ENCODE peak calls at places on chromosomes 12 and 14, in eight cellular contexts. Y is tibial artery; T is mesendoderm; J is suprapubic skin; K is neural progenitor cell; I is HCT116; L is heart right ventricle; B is CD8-positive, alpha-beta T cell. C is an unnamed sample.

GRCh38 chr12:17372508-17372907 is 717.5 kb downstream of the RERGL start:
- DNase-seq in Y (no peak), T (no peak), J (no peak), K (no peak), I (no peak), L (no peak), B (no peak), C (no peak)

GRCh38 chr12:102958073-102958829 is 777 bp downstream of the ASCL1 start:
- DNase-seq in Y (no peak), T (peak; percentile 90), J (no peak), K (peak; percentile 94), I (no peak), L (no peak), B (no peak), C (no peak)

GRCh38 chr12:102232446-102232845 is 34.8 kb upstream of the PMCH start:
- DNase-seq in Y (no peak), T (no peak), J (no peak), K (no peak), I (no peak), L (no peak), B (no peak), C (no peak)

GRCh38 chr12:2783936-2784600 is 10.7 kb upstream of the FKBP4 start:
- DNase-seq in Y (no peak), T (peak; percentile 64), J (peak; percentile 25), K (peak; percentile 80), I (peak; percentile 23), L (peak; percentile 74), B (peak; percentile 29), C (no peak)

GRCh38 chr14:99026471-99026870 is 245.5 kb downstream of the BCL11B start:
- DNase-seq in Y (peak; percentile 13), T (peak; percentile 60), J (no peak), K (no peak), I (peak; percentile 94), L (no peak), B (no peak), C (no peak)

GRCh38 chr12:16605666-16606116 is 271 bp downstream of the LMO3 start:
- DNase-seq in Y (no peak), T (peak; percentile 14), J (peak; percentile 57), K (peak; percentile 46), I (no peak), L (no peak), B (no peak), C (no peak)

GRCh38 chr12:66194122-66194521 is 5.1 kb downstream of the IRAK3 start:
- DNase-seq in Y (no peak), T (no peak), J (no peak), K (no peak), I (no peak), L (no peak), B (no peak), C (no peak)

GRCh38 chr12:12696562-12697383 is 790 bp upstream of the GPR19 start:
- DNase-seq in Y (peak; percentile 94), T (peak; percentile 88), J (peak; percentile 95), K (peak; percentile 96), I (peak; percentile 55), L (peak; percentile 91), B (peak; percentile 91), C (peak; percentile 55)

GRCh38 chr12:109387425-109388166 is 39.9 kb downstream of the MYO1H start:
- DNase-seq in Y (no peak), T (peak; percentile 56), J (peak; percentile 66), K (peak; percentile 57), I (peak; percentile 44), L (no peak), B (no peak), C (no peak)

GRCh38 chr12:4154672-4155225 is 118.8 kb upstream of the CCND2 start:
- DNase-seq in Y (no peak), T (no peak), J (no peak), K (no peak), I (no peak), L (no peak), B (no peak), C (no peak)
- H3K4me1 ChIP-seq in Y (no peaks in the 10 kb centered on the region), T (peaks cover 5% of the 10 kb centered on the region), J (no peaks in the 10 kb centered on the region), K (no peaks in the 10 kb centered on the region), I (no peaks in the 10 kb centered on the region), L (no peaks in the 10 kb centered on the region), B (peaks cover 31% of the 10 kb centered on the region), C (no peaks in the 10 kb centered on the region)

GRCh38 chr14:69398053-69398817 is at the start of the genes ERH and SLC39A9:
- DNase-seq in Y (peak; percentile 97), T (peak; percentile 99), J (peak; percentile 98), K (peak; percentile 97), I (peak; percentile 95), L (peak; percentile 95), B (peak; percentile 88), C (peak; percentile 87)

GRCh38 chr14:69398818-69399210 is 322 bp downstream of the SLC39A9 start:
- DNase-seq in Y (no peak), T (no peak), J (no peak), K (no peak), I (no peak), L (no peak), B (no peak), C (no peak)

GRCh38 chr14:69395929-69396328 is 2.2 kb downstream of the ERH start:
- DNase-seq in Y (no peak), T (no peak), J (no peak), K (no peak), I (no peak), L (no peak), B (no peak), C (no peak)

GRCh38 chr14:69399750-69400149 is 1.3 kb downstream of the SLC39A9 start:
- DNase-seq in Y (no peak), T (no peak), J (no peak), K (no peak), I (no peak), L (no peak), B (no peak), C (no peak)

DNA sequence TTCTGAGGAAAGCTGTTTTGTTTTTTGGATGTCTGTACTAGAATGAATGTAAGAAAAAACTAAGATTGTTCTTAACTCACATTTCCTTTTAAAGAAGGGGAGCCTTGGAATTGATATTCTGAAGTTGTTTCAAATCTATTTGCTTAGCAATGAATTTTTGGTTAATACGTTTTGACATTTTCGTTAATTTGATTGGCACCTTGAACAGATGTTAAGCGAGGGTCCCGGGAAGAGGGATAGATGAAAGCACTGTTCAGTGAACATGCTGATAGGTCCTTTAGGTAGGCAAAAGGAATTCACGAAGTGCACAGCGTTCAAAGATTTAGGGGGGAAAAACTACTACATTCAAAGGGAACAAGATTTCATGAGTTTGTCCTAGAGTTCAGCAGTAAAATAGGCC is 1.7 kb downstream of the SLC39A9 start:
- DNase-seq in Y (no peak), T (no peak), J (no peak), K (no peak), I (no peak), L (no peak), B (no peak), C (no peak)
- H3K4me3 ChIP-seq in Y (peak overlapping the region; percentile 94), T (no peak overlapping the region), J (peak overlapping the region; percentile 84), K (peak overlapping the region; percentile 93), I (no peak overlapping the region), L (peak overlapping the region; percentile 76), B (peak overlapping the region; percentile 2), C (peak overlapping the region; percentile 89)

GRCh38 chr14:100399052-100399849 is 76.1 kb downstream of the SLC25A47 start:
- DNase-seq in Y (no peak), T (no peak), J (no peak), K (peak; percentile 41), I (no peak), L (no peak), B (no peak), C (no peak)

GRCh38 chr14:100394886-100395672 is 71.9 kb downstream of the SLC25A47 start:
- DNase-seq in Y (no peak), T (no peak), J (no peak), K (no peak), I (no peak), L (no peak), B (no peak), C (no peak)

GRCh38 chr14:100400115-100400514 is 77.0 kb downstream of the SLC25A47 start:
- DNase-seq in Y (no peak), T (no peak), J (no peak), K (no peak), I (no peak), L (no peak), B (no peak), C (no peak)

GRCh38 chr14:100396266-100396795 is 73.2 kb downstream of the SLC25A47 start:
- DNase-seq in Y (no peak), T (no peak), J (no peak), K (no peak), I (no peak), L (no peak), B (no peak), C (no peak)

GRCh38 chr14:100398044-100398443 is 74.9 kb downstream of the SLC25A47 start:
- DNase-seq in Y (no peak), T (peak; percentile 25), J (no peak), K (peak; percentile 71), I (no peak), L (no peak), B (no peak), C (no peak)
- H3K4me1 ChIP-seq in Y (no peaks in the 10 kb centered on the region), T (peaks cover 9% of the 10 kb centered on the region), J (no peaks in the 10 kb centered on the region), K (peaks cover 46% of the 10 kb centered on the region), I (no peaks in the 10 kb centered on the region), L (no peaks in the 10 kb centered on the region), B (no peaks in the 10 kb centered on the region), C (no peaks in the 10 kb centered on the region)

DNA sequence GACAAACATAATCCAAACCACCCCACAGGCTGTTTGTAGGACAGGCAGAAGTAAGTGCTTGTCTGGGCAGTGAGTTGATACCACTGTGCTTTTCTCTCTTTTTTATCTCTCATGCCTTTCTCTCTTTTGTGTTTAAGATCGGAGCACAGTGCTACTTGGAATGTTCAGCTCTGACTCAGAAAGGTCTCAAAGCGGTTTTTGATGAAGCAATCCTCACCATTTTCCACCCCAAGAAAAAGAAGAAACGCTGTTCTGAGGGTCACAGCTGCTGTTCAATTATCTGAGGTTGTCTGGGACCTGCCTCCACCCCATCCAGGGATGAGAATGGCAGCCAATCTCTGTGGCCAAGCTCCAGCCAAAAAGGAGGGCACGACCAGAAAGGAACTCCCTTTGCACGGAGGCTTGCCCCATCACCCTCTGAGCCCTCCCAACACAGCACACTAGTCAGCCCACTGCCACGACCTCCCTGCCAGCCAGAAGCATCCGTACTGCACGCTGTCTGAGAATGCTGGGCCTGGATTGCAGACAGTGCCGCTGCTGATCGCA is 27.9 kb downstream of the GPHB5 start:
- DNase-seq in Y (no peak), T (no peak), J (no peak), K (peak; percentile 18), I (no peak), L (no peak), B (no peak), C (no peak)
- H3K4me3 ChIP-seq in Y (no peak overlapping the region), T (no peak overlapping the region), J (no peak overlapping the region), K (no peak overlapping the region), I (no peak overlapping the region), L (no peak overlapping the region), B (no peak overlapping the region), C (no peak overlapping the region)

DNA sequence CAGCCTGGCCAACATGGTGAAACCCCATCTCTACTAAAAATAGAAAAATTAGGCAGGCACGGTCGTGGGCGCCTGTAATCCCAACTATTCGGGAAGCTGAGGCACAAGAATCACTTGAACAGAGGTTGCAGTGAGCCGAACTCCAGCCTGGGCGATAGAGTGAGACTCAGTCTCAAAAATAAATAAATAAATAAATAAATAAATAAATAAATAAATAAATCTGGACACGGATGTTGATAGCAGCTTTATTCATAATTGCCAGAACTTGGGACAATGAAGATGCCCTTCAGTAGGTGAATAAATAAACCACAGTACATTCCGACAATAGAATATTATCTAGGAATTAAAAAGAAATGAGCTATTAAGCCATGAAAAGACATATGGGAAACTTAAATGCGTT is 31.1 kb downstream of the TMEM30B start:
- DNase-seq in Y (no peak), T (no peak), J (no peak), K (no peak), I (no peak), L (no peak), B (no peak), C (no peak)
- H3K4me1 ChIP-seq in Y (no peaks in the 10 kb centered on the region), T (no peaks in the 10 kb centered on the region), J (no peaks in the 10 kb centered on the region), K (no peaks in the 10 kb centered on the region), I (peaks cover 5% of the 10 kb centered on the region), L (no peaks in the 10 kb centered on the region), B (no peaks in the 10 kb centered on the region), C (no peaks in the 10 kb centered on the region)

C was measured in thoracic aorta.